ENCODE peak calls at places on chromosomes 13 and 19, in eight cellular contexts. Z is ascending aorta, L is transverse colon, S is BE2C, H is suprapubic skin, N is activated B cell treated with CpG ODN at 0.5 μM for 24 hours, A is Peyer's patch, G is adrenal gland. B is an unnamed sample.

GRCh38 chr13:40637644-40638043 is 28.8 kb downstream of the FOXO1 start:
- DNase-seq in Z (no peak), L (peak), S (no peak), H (no peak), N (no peak), A (no peak), G (no peak), B (no peak)

GRCh38 chr19:6273701-6274601 is 5.8 kb downstream of the MLLT1 start:
- DNase-seq in Z (peak), L (peak), S (peak), H (peak), N (no peak), A (peak), G (peak), B (peak)

GRCh38 chr19:7910321-7911161 is 4.1 kb upstream of the TGFBR3L start:
- DNase-seq in Z (no peak), L (no peak), S (no peak), H (peak), N (no peak), A (peak), G (no peak), B (no peak)

GRCh38 chr19:33373701-33374405 is at the start of gene CEBPG:
- DNase-seq in Z (no peak), L (peak), S (peak), H (peak), N (no peak), A (peak), G (peak), B (no peak)

GRCh38 chr19:461664-462551 is 1.1 kb upstream of the SHC2 start:
- DNase-seq in Z (no peak), L (peak), S (peak), H (no peak), N (no peak), A (peak), G (peak), B (no peak)

GRCh38 chr19:55467236-55468053 is 2.9 kb upstream of the C19orf85 start:
- DNase-seq in Z (no peak), L (peak), S (peak), H (no peak), N (peak), A (peak), G (peak), B (peak)

GRCh38 chr13:20525144-20525600 is 485 bp downstream of the CRYL1 start:
- DNase-seq in Z (no peak), L (peak), S (no peak), H (peak), N (no peak), A (peak), G (peak), B (no peak)

GRCh38 chr19:40908981-40909380 is 26.9 kb upstream of the CYP2A7 start:
- DNase-seq in Z (no peak), L (no peak), S (no peak), H (no peak), N (no peak), A (no peak), G (no peak), B (no peak)

GRCh38 chr19:57559404-57560025 is at the start of gene ZNF550:
- DNase-seq in Z (peak), L (peak), S (peak), H (peak), N (peak), A (peak), G (peak), B (peak)

GRCh38 chr19:57560049-57560491 is 407 bp upstream of the ZNF550 start:
- DNase-seq in Z (no peak), L (no peak), S (no peak), H (peak), N (no peak), A (no peak), G (peak), B (no peak)

GRCh38 chr19:57563547-57563946 is 3.9 kb upstream of the ZNF550 start:
- DNase-seq in Z (no peak), L (no peak), S (no peak), H (no peak), N (no peak), A (no peak), G (no peak), B (no peak)

GRCh38 chr19:57559008-57559403 is 657 bp downstream of the ZNF550 start:
- DNase-seq in Z (no peak), L (peak), S (peak), H (no peak), N (no peak), A (no peak), G (peak), B (no peak)

GRCh38 chr19:57558525-57558924 is 1.1 kb downstream of the ZNF550 start:
- DNase-seq in Z (no peak), L (no peak), S (no peak), H (no peak), N (no peak), A (no peak), G (no peak), B (no peak)
- TF ChIP-seq CTCF in Z (no peak), L (no peak), S (no peak), H (no peak), N (no peak), A (no peak), G (no peak), B (no peak)

GRCh38 chr13:106520205-106521004 is 15.1 kb downstream of the EFNB2 start:
- DNase-seq in Z (no peak), L (no peak), S (no peak), H (no peak), N (no peak), A (no peak), G (no peak), B (no peak)
- TF ChIP-seq CTCF in Z (peak), L (peak), S (peak), H (no peak), N (no peak), A (no peak), G (peak), B (no peak)

DNA sequence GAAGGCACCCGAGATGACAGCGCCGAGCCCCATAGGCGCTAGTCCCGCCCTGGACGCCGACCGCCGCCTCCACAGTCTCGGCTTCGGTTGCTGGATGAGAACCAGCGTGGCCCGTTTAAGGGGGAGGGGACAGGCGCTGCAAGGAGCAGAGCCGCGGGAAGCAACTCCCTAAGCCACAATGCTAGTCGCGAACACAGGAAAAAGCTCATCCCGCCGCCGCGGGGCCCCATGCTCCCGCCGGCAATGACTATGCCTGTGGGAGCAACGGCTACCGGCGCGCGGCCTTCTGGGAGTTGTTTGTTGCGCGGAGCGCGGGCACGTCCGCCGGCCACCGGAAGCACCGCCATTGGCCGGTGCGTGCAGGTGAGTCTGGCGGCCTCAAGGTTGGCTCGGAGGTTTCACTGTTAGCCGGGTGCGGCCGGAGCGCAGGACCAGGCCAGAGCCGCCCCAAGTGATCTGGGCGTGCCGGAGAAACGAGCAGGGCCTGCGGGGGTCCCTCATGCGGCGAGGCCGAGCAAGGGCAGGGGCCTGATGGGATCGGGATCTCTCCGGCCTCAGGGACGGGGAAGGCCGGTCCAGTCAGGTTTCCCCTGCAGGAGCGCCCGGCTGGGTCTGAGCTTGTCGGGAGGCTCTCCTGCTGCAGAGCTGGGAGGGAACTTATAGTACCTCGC is at the start of gene ZNF544:
- DNase-seq in Z (no peak), L (peak), S (peak), H (no peak), N (peak), A (peak), G (peak), B (peak)
- TF ChIP-seq CTCF in Z (no peak), L (peak), S (peak), H (no peak), N (no peak), A (no peak), G (no peak), B (no peak)

GRCh38 chr19:58575183-58576041 is 2.3 kb upstream of the MZF1 start:
- DNase-seq in Z (peak), L (peak), S (peak), H (peak), N (peak), A (peak), G (peak), B (peak)
- TF ChIP-seq CTCF in Z (no peak), L (peak), S (no peak), H (no peak), N (no peak), A (no peak), G (no peak), B (no peak)

GRCh38 chr19:53812335-53812734 is 11.8 kb downstream of the NLRP12 start:
- DNase-seq in Z (no peak), L (no peak), S (no peak), H (no peak), N (no peak), A (no peak), G (no peak), B (no peak)
- TF ChIP-seq CTCF in Z (no peak), L (no peak), S (peak), H (no peak), N (no peak), A (no peak), G (no peak), B (no peak)

B was measured in omental fat pad.